ENCODE peak calls at places on chromosomes 1 and 21, in six cellular contexts. K is nephron progenitor cell; X is midbrain; P is T-helper 2 cell; W is stimulated activated CD8-positive, alpha-beta memory T cell treated with anti-CD3 and anti-CD28 coated beads, Interleukin-4, amount 100 ng/mL, for 1 hour; C is ACHN. H is an unnamed sample.

GRCh38 chr1:230543085-230543484 is 99.2 kb upstream of the COG2 start:
- DNase-seq in W (no peak), K (no peak), P (no peak), C (no peak), X (no peak), H (no peak)

GRCh38 chr1:70072239-70072751 is 133.1 kb downstream of the LRRC40 start:
- DNase-seq in C (no peak), P (no peak), X (no peak), W (no peak), K (no peak), H (no peak)

GRCh38 chr1:208179850-208180416 is 64.3 kb downstream of the PLXNA2 start:
- DNase-seq in K (peak), W (no peak), X (no peak), P (no peak), C (no peak), H (no peak)

GRCh38 chr1:34976384-34977209 is 8.6 kb downstream of the TMEM35B start:
- DNase-seq in C (no peak), K (no peak), P (no peak), W (no peak), X (no peak), H (no peak)

GRCh38 chr21:30714436-30714835 is 4.1 kb downstream of the KRTAP21-3 start:
- DNase-seq in W (no peak), P (no peak), C (no peak), X (no peak), K (no peak), H (no peak)

GRCh38 chr1:222736470-222736869 is 532 bp upstream of the FAM177B start:
- DNase-seq in X (no peak), K (no peak), C (no peak), P (no peak), W (no peak), H (no peak)

GRCh38 chr1:18955442-18956188 is 861 bp downstream of the IFFO2 start:
- DNase-seq in W (no peak), C (peak), K (peak), X (no peak), P (peak), H (no peak)

GRCh38 chr1:39105061-39105840 is 79.1 kb downstream of the NDUFS5 start:
- DNase-seq in K (peak), X (peak), C (peak), P (peak), W (peak), H (peak)

GRCh38 chr21:16069713-16070112 is 339.9 kb downstream of the USP25 start:
- DNase-seq in C (no peak), X (no peak), P (no peak), K (no peak), W (no peak), H (no peak)

GRCh38 chr1:208189183-208189582 is 55.0 kb downstream of the PLXNA2 start:
- DNase-seq in P (no peak), W (no peak), K (no peak), C (no peak), X (no peak), H (peak)

GRCh38 chr21:19236209-19236608 is 832.6 kb upstream of the TMPRSS15 start:
- DNase-seq in P (no peak), C (no peak), K (no peak), X (no peak), W (no peak), H (no peak)

GRCh38 chr1:31683997-31684396 is 19.8 kb downstream of the COL16A1 start:
- DNase-seq in C (peak), X (no peak), K (no peak), P (no peak), W (no peak), H (no peak)

GRCh38 chr1:226778657-226779058 is 39.6 kb upstream of the ITPKB start:
- DNase-seq in C (no peak), P (no peak), W (no peak), X (no peak), K (no peak), H (no peak)

GRCh38 chr1:91018006-91018405 is 3.8 kb downstream of the ZNF644 start:
- DNase-seq in X (peak), P (no peak), K (no peak), W (no peak), C (peak), H (no peak)

GRCh38 chr21:29511076-29511475 is 212.4 kb downstream of the BACH1 start:
- DNase-seq in X (no peak), P (no peak), K (no peak), C (no peak), W (no peak), H (no peak)

GRCh38 chr1:8825985-8826481 is 8.6 kb upstream of the RERE start:
- DNase-seq in C (peak), K (no peak), W (no peak), P (no peak), X (no peak), H (no peak)

GRCh38 chr1:27011058-27011764 is 1.4 kb downstream of the TENT5B start:
- DNase-seq in C (peak), W (no peak), K (peak), X (no peak), P (no peak), H (no peak)

GRCh38 chr1:246001142-246001812 is 505.8 kb downstream of the SMYD3 start:
- DNase-seq in X (no peak), K (no peak), P (no peak), C (no peak), W (no peak), H (no peak)

GRCh38 chr1:86339906-86340305 is 56.2 kb downstream of the ODF2L start:
- DNase-seq in C (no peak), P (no peak), K (no peak), X (no peak), W (no peak), H (no peak)

GRCh38 chr1:227035316-227035715 is 95.2 kb downstream of the COQ8A start:
- DNase-seq in W (no peak), P (no peak), X (no peak), K (no peak), C (no peak), H (no peak)